ENCODE peak calls at places on chromosome 18, in nine cellular contexts. One of them, this sample, is unnamed.

GRCh38 chr18:59660976-59661743 is 36.1 kb downstream of the CCBE1 start:
- DNase-seq in foreskin fibroblast: peak
- DNase-seq in Panc1: no peak
- DNase-seq in nephron progenitor cell: no peak
- DNase-seq in right cardiac atrium: no peak
- DNase-seq in ecto neural progenitor cell: no peak
- DNase-seq in fibroblast of pulmonary artery: peak
- DNase-seq in mesendoderm: no peak
- DNase-seq in fibroblast of lung: peak
- DNase-seq in this sample: no peak

GRCh38 chr18:79736846-79737245 is 57.2 kb downstream of the CTDP1 start:
- DNase-seq in nephron progenitor cell: no peak
- DNase-seq in ecto neural progenitor cell: no peak
- DNase-seq in mesendoderm: no peak
- DNase-seq in fibroblast of lung: no peak
- DNase-seq in foreskin fibroblast: no peak
- DNase-seq in Panc1: no peak
- DNase-seq in fibroblast of pulmonary artery: no peak
- DNase-seq in right cardiac atrium: no peak
- DNase-seq in this sample: no peak

GRCh38 chr18:59049726-59050660 is 89.7 kb upstream of the SEC11C start:
- DNase-seq in right cardiac atrium: no peak
- DNase-seq in mesendoderm: no peak
- DNase-seq in foreskin fibroblast: no peak
- DNase-seq in fibroblast of pulmonary artery: no peak
- DNase-seq in nephron progenitor cell: no peak
- DNase-seq in Panc1: no peak
- DNase-seq in ecto neural progenitor cell: no peak
- DNase-seq in fibroblast of lung: no peak
- DNase-seq in this sample: no peak

GRCh38 chr18:32425466-32425865 is 45.2 kb downstream of the GAREM1 start:
- DNase-seq in right cardiac atrium: no peak
- DNase-seq in mesendoderm: no peak
- DNase-seq in fibroblast of pulmonary artery: peak
- DNase-seq in fibroblast of lung: peak
- DNase-seq in Panc1: no peak
- DNase-seq in foreskin fibroblast: peak
- DNase-seq in nephron progenitor cell: no peak
- DNase-seq in ecto neural progenitor cell: no peak
- DNase-seq in this sample: no peak

GRCh38 chr18:49869354-49869753 is 56.0 kb upstream of the ACAA2 start:
- DNase-seq in ecto neural progenitor cell: no peak
- DNase-seq in Panc1: no peak
- DNase-seq in foreskin fibroblast: no peak
- DNase-seq in mesendoderm: no peak
- DNase-seq in fibroblast of lung: no peak
- DNase-seq in right cardiac atrium: no peak
- DNase-seq in nephron progenitor cell: no peak
- DNase-seq in fibroblast of pulmonary artery: no peak
- DNase-seq in this sample: no peak

GRCh38 chr18:50806208-50806616 is 13.6 kb downstream of the MRO start:
- DNase-seq in foreskin fibroblast: no peak
- DNase-seq in mesendoderm: peak
- DNase-seq in fibroblast of lung: no peak
- DNase-seq in nephron progenitor cell: no peak
- DNase-seq in Panc1: no peak
- DNase-seq in ecto neural progenitor cell: no peak
- DNase-seq in right cardiac atrium: peak
- DNase-seq in fibroblast of pulmonary artery: no peak
- DNase-seq in this sample: no peak

GRCh38 chr18:76452357-76452756 is 42.7 kb downstream of the ZNF516 start:
- DNase-seq in Panc1: no peak
- DNase-seq in foreskin fibroblast: peak
- DNase-seq in ecto neural progenitor cell: no peak
- DNase-seq in right cardiac atrium: no peak
- DNase-seq in fibroblast of lung: peak
- DNase-seq in nephron progenitor cell: no peak
- DNase-seq in fibroblast of pulmonary artery: peak
- DNase-seq in mesendoderm: peak
- DNase-seq in this sample: no peak

GRCh38 chr18:62881509-62882016 is 166.2 kb downstream of the PHLPP1 start:
- DNase-seq in Panc1: no peak
- DNase-seq in foreskin fibroblast: peak
- DNase-seq in fibroblast of pulmonary artery: peak
- DNase-seq in right cardiac atrium: peak
- DNase-seq in nephron progenitor cell: no peak
- DNase-seq in ecto neural progenitor cell: no peak
- DNase-seq in fibroblast of lung: peak
- DNase-seq in mesendoderm: peak
- DNase-seq in this sample: no peak

GRCh38 chr18:47953471-47953931 is 23.0 kb upstream of the SMAD2 start:
- DNase-seq in right cardiac atrium: peak
- DNase-seq in ecto neural progenitor cell: no peak
- DNase-seq in nephron progenitor cell: peak
- DNase-seq in fibroblast of lung: peak
- DNase-seq in foreskin fibroblast: peak
- DNase-seq in mesendoderm: peak
- DNase-seq in Panc1: no peak
- DNase-seq in fibroblast of pulmonary artery: peak
- DNase-seq in this sample: no peak

GRCh38 chr18:46356278-46357033 is 252.3 kb downstream of the HAUS1 start:
- DNase-seq in ecto neural progenitor cell: no peak
- DNase-seq in fibroblast of lung: no peak
- DNase-seq in right cardiac atrium: no peak
- DNase-seq in mesendoderm: no peak
- DNase-seq in fibroblast of pulmonary artery: no peak
- DNase-seq in foreskin fibroblast: no peak
- DNase-seq in nephron progenitor cell: no peak
- DNase-seq in Panc1: no peak
- DNase-seq in this sample: no peak

GRCh38 chr18:48475635-48476549 is 62.9 kb upstream of the CTIF start:
- DNase-seq in right cardiac atrium: peak
- DNase-seq in fibroblast of lung: peak
- DNase-seq in Panc1: peak
- DNase-seq in fibroblast of pulmonary artery: peak
- DNase-seq in ecto neural progenitor cell: peak
- DNase-seq in foreskin fibroblast: peak
- DNase-seq in mesendoderm: peak
- DNase-seq in nephron progenitor cell: peak
- DNase-seq in this sample: peak

GRCh38 chr18:74019864-74020263 is 127.8 kb downstream of the FBXO15 start:
- DNase-seq in ecto neural progenitor cell: no peak
- DNase-seq in fibroblast of pulmonary artery: no peak
- DNase-seq in nephron progenitor cell: no peak
- DNase-seq in foreskin fibroblast: no peak
- DNase-seq in mesendoderm: no peak
- DNase-seq in fibroblast of lung: no peak
- DNase-seq in Panc1: no peak
- DNase-seq in right cardiac atrium: no peak
- DNase-seq in this sample: no peak

GRCh38 chr18:42086288-42086687 is 131.3 kb downstream of the PIK3C3 start:
- DNase-seq in fibroblast of lung: peak
- DNase-seq in foreskin fibroblast: peak
- DNase-seq in nephron progenitor cell: no peak
- DNase-seq in fibroblast of pulmonary artery: peak
- DNase-seq in ecto neural progenitor cell: no peak
- DNase-seq in right cardiac atrium: no peak
- DNase-seq in Panc1: no peak
- DNase-seq in mesendoderm: peak
- DNase-seq in this sample: no peak

GRCh38 chr18:78814321-78814720 is 165.3 kb upstream of the SALL3 start:
- DNase-seq in fibroblast of pulmonary artery: no peak
- DNase-seq in right cardiac atrium: no peak
- DNase-seq in Panc1: no peak
- DNase-seq in mesendoderm: peak
- DNase-seq in fibroblast of lung: no peak
- DNase-seq in ecto neural progenitor cell: no peak
- DNase-seq in nephron progenitor cell: peak
- DNase-seq in foreskin fibroblast: no peak
- DNase-seq in this sample: no peak

GRCh38 chr18:69999671-70000070 is 52.0 kb upstream of the CD226 start:
- DNase-seq in foreskin fibroblast: no peak
- DNase-seq in fibroblast of lung: peak
- DNase-seq in Panc1: no peak
- DNase-seq in mesendoderm: no peak
- DNase-seq in ecto neural progenitor cell: no peak
- DNase-seq in right cardiac atrium: no peak
- DNase-seq in fibroblast of pulmonary artery: no peak
- DNase-seq in nephron progenitor cell: no peak
- DNase-seq in this sample: no peak

GRCh38 chr18:13159579-13159978 is 59.0 kb upstream of the LDLRAD4 start:
- DNase-seq in foreskin fibroblast: peak
- DNase-seq in fibroblast of lung: peak
- DNase-seq in ecto neural progenitor cell: no peak
- DNase-seq in right cardiac atrium: no peak
- DNase-seq in nephron progenitor cell: peak
- DNase-seq in Panc1: peak
- DNase-seq in mesendoderm: peak
- DNase-seq in fibroblast of pulmonary artery: peak
- DNase-seq in this sample: peak